ENCODE peak calls at places on chromosomes 13 and 19, in eight cellular contexts. One of them, this sample, is unnamed.

GRCh38 chr13:59776924-59777690 is 386.6 kb downstream of the DIAPH3 start:
- DNase-seq in stomach: no peak
- DNase-seq in AG04450: peak; percentile 30
- DNase-seq in CD8-positive, alpha-beta T cell: no peak
- DNase-seq in neuronal stem cell: no peak
- DNase-seq in GM12878: peak; percentile 17
- DNase-seq in thoracic aorta: no peak
- DNase-seq in dorsolateral prefrontal cortex: no peak
- DNase-seq in this sample: peak; percentile 78

GRCh38 chr13:41054919-41055619 is 6.2 kb upstream of the WBP4 start:
- DNase-seq in AG04450: no peak
- DNase-seq in thoracic aorta: no peak
- DNase-seq in stomach: no peak
- DNase-seq in GM12878: no peak
- DNase-seq in neuronal stem cell: no peak
- DNase-seq in dorsolateral prefrontal cortex: no peak
- DNase-seq in CD8-positive, alpha-beta T cell: no peak
- DNase-seq in this sample: no peak

GRCh38 chr19:16778796-16779411 is 50.3 kb upstream of the SIN3B start:
- DNase-seq in dorsolateral prefrontal cortex: peak; percentile 32
- DNase-seq in stomach: peak; percentile 37
- DNase-seq in CD8-positive, alpha-beta T cell: peak; percentile 44
- DNase-seq in AG04450: peak; percentile 8
- DNase-seq in thoracic aorta: no peak
- DNase-seq in neuronal stem cell: peak; percentile 31
- DNase-seq in GM12878: peak; percentile 26
- DNase-seq in this sample: peak; percentile 67

GRCh38 chr19:1038995-1039645 is 787 bp upstream of the ABCA7 start:
- DNase-seq in dorsolateral prefrontal cortex: no peak
- DNase-seq in GM12878: no peak
- DNase-seq in neuronal stem cell: no peak
- DNase-seq in CD8-positive, alpha-beta T cell: peak; percentile 54
- DNase-seq in stomach: no peak
- DNase-seq in thoracic aorta: no peak
- DNase-seq in AG04450: no peak
- DNase-seq in this sample: no peak

GRCh38 chr13:24138911-24139310 is 21.6 kb upstream of the SPATA13 start:
- DNase-seq in GM12878: no peak
- DNase-seq in dorsolateral prefrontal cortex: no peak
- DNase-seq in stomach: no peak
- DNase-seq in CD8-positive, alpha-beta T cell: no peak
- DNase-seq in neuronal stem cell: no peak
- DNase-seq in thoracic aorta: no peak
- DNase-seq in AG04450: no peak
- DNase-seq in this sample: no peak

GRCh38 chr19:33295621-33296472 is 6.5 kb downstream of the CEBPA start:
- DNase-seq in thoracic aorta: no peak
- DNase-seq in stomach: no peak
- DNase-seq in AG04450: no peak
- DNase-seq in GM12878: no peak
- DNase-seq in CD8-positive, alpha-beta T cell: no peak
- DNase-seq in neuronal stem cell: no peak
- DNase-seq in dorsolateral prefrontal cortex: no peak
- DNase-seq in this sample: no peak

GRCh38 chr13:53206455-53206854 is 177.8 kb downstream of the OLFM4 start:
- DNase-seq in CD8-positive, alpha-beta T cell: no peak
- DNase-seq in AG04450: no peak
- DNase-seq in stomach: no peak
- DNase-seq in thoracic aorta: no peak
- DNase-seq in dorsolateral prefrontal cortex: no peak
- DNase-seq in neuronal stem cell: no peak
- DNase-seq in GM12878: no peak
- DNase-seq in this sample: no peak

GRCh38 chr13:47351798-47352197 is 454.9 kb upstream of the HTR2A start:
- DNase-seq in CD8-positive, alpha-beta T cell: no peak
- DNase-seq in thoracic aorta: no peak
- DNase-seq in dorsolateral prefrontal cortex: no peak
- DNase-seq in neuronal stem cell: no peak
- DNase-seq in AG04450: no peak
- DNase-seq in stomach: no peak
- DNase-seq in GM12878: no peak
- DNase-seq in this sample: no peak

GRCh38 chr13:30204564-30204963 is 102.8 kb downstream of the KATNAL1 start:
- DNase-seq in CD8-positive, alpha-beta T cell: no peak
- DNase-seq in neuronal stem cell: no peak
- DNase-seq in thoracic aorta: no peak
- DNase-seq in AG04450: no peak
- DNase-seq in stomach: no peak
- DNase-seq in GM12878: no peak
- DNase-seq in dorsolateral prefrontal cortex: no peak
- DNase-seq in this sample: no peak

GRCh38 chr19:36931684-36932083 is 15.6 kb downstream of the ZNF568 start:
- DNase-seq in AG04450: no peak
- DNase-seq in thoracic aorta: no peak
- DNase-seq in stomach: no peak
- DNase-seq in dorsolateral prefrontal cortex: no peak
- DNase-seq in neuronal stem cell: no peak
- DNase-seq in CD8-positive, alpha-beta T cell: no peak
- DNase-seq in GM12878: no peak
- DNase-seq in this sample: no peak

GRCh38 chr19:33470040-33470330 is 51.6 kb downstream of the PEPD start:
- DNase-seq in stomach: no peak
- DNase-seq in dorsolateral prefrontal cortex: no peak
- DNase-seq in neuronal stem cell: no peak
- DNase-seq in thoracic aorta: no peak
- DNase-seq in GM12878: no peak
- DNase-seq in AG04450: no peak
- DNase-seq in CD8-positive, alpha-beta T cell: no peak
- DNase-seq in this sample: no peak

GRCh38 chr19:16315825-16316505 is 8.7 kb upstream of the KLF2 start:
- DNase-seq in stomach: no peak
- DNase-seq in dorsolateral prefrontal cortex: no peak
- DNase-seq in neuronal stem cell: no peak
- DNase-seq in CD8-positive, alpha-beta T cell: no peak
- DNase-seq in GM12878: no peak
- DNase-seq in thoracic aorta: no peak
- DNase-seq in AG04450: peak; percentile 98
- DNase-seq in this sample: peak; percentile 93

GRCh38 chr13:43948059-43948458 is 68.4 kb downstream of the LACC1 start:
- DNase-seq in AG04450: no peak
- DNase-seq in dorsolateral prefrontal cortex: no peak
- DNase-seq in thoracic aorta: no peak
- DNase-seq in GM12878: no peak
- DNase-seq in neuronal stem cell: no peak
- DNase-seq in stomach: no peak
- DNase-seq in CD8-positive, alpha-beta T cell: no peak
- DNase-seq in this sample: no peak

GRCh38 chr19:49133621-49134454 is 14.5 kb downstream of the PPFIA3 start:
- DNase-seq in CD8-positive, alpha-beta T cell: peak; percentile 48
- DNase-seq in GM12878: no peak
- DNase-seq in AG04450: no peak
- DNase-seq in dorsolateral prefrontal cortex: no peak
- DNase-seq in neuronal stem cell: no peak
- DNase-seq in thoracic aorta: no peak
- DNase-seq in stomach: peak; percentile 90
- DNase-seq in this sample: peak; percentile 33

GRCh38 chr19:48510421-48511268 is 990 bp downstream of the LMTK3 start:
- DNase-seq in stomach: peak; percentile 67
- DNase-seq in thoracic aorta: no peak
- DNase-seq in CD8-positive, alpha-beta T cell: peak; percentile 78
- DNase-seq in dorsolateral prefrontal cortex: peak; percentile 87
- DNase-seq in GM12878: no peak
- DNase-seq in AG04450: no peak
- DNase-seq in neuronal stem cell: no peak
- DNase-seq in this sample: peak; percentile 27

DNA sequence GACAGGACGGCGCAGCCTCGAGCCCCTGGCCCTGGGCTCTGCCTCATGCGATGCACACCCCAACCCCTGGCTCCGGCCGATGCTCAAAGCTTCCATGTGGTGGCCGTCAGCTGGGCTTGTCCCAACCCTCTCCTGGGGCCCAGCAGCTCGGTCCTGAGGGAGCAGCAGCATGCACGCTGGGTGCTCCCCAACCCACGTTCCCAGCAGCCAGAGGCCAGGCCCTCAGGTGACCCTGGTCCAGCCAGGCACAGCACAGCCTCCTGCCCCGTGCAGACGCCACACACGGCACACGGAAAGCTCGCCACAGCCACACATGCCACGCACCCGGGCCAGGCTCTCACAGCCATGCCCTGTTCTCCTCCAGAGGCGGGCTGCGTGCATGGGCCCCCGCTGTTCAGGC is 60.7 kb downstream of the IER2 start:
- DNase-seq in CD8-positive, alpha-beta T cell: no peak
- DNase-seq in stomach: no peak
- DNase-seq in dorsolateral prefrontal cortex: no peak
- DNase-seq in thoracic aorta: no peak
- DNase-seq in neuronal stem cell: no peak
- DNase-seq in GM12878: no peak
- DNase-seq in AG04450: no peak
- DNase-seq in this sample: no peak
- H3K4me3 ChIP-seq in CD8-positive, alpha-beta T cell: no peak overlapping the region
- H3K4me3 ChIP-seq in stomach: no peak overlapping the region
- H3K4me3 ChIP-seq in dorsolateral prefrontal cortex: no peak overlapping the region
- H3K4me3 ChIP-seq in thoracic aorta: no peak overlapping the region
- H3K4me3 ChIP-seq in neuronal stem cell: no peak overlapping the region
- H3K4me3 ChIP-seq in GM12878: no peak overlapping the region
- H3K4me3 ChIP-seq in AG04450: no peak overlapping the region
- H3K4me3 ChIP-seq in this sample: no peak overlapping the region

GRCh38 chr19:35140898-35141626 is 2.0 kb upstream of the FXYD7 start:
- DNase-seq in AG04450: peak; percentile 78
- DNase-seq in CD8-positive, alpha-beta T cell: peak; percentile 95
- DNase-seq in thoracic aorta: peak; percentile 87
- DNase-seq in dorsolateral prefrontal cortex: peak; percentile 93
- DNase-seq in stomach: peak; percentile 97
- DNase-seq in neuronal stem cell: peak; percentile 87
- DNase-seq in GM12878: no peak
- DNase-seq in this sample: peak; percentile 84
- H3K27ac ChIP-seq in AG04450: no peak overlapping the region
- H3K27ac ChIP-seq in CD8-positive, alpha-beta T cell: no peak overlapping the region
- H3K27ac ChIP-seq in thoracic aorta: peak overlapping the region; percentile 84
- H3K27ac ChIP-seq in dorsolateral prefrontal cortex: peak overlapping the region; percentile 85
- H3K27ac ChIP-seq in stomach: peak overlapping the region; percentile 76
- H3K27ac ChIP-seq in neuronal stem cell: no peak overlapping the region
- H3K27ac ChIP-seq in GM12878: no peak overlapping the region
- H3K27ac ChIP-seq in this sample: no peak overlapping the region

GRCh38 chr19:38856813-38857212 is 7.0 kb upstream of the HNRNPL start:
- DNase-seq in AG04450: no peak
- DNase-seq in stomach: no peak
- DNase-seq in dorsolateral prefrontal cortex: no peak
- DNase-seq in GM12878: no peak
- DNase-seq in neuronal stem cell: no peak
- DNase-seq in thoracic aorta: no peak
- DNase-seq in CD8-positive, alpha-beta T cell: no peak
- DNase-seq in this sample: no peak
- H3K4me3 ChIP-seq in AG04450: no peak overlapping the region
- H3K4me3 ChIP-seq in stomach: no peak overlapping the region
- H3K4me3 ChIP-seq in dorsolateral prefrontal cortex: no peak overlapping the region
- H3K4me3 ChIP-seq in GM12878: no peak overlapping the region
- H3K4me3 ChIP-seq in neuronal stem cell: no peak overlapping the region
- H3K4me3 ChIP-seq in thoracic aorta: no peak overlapping the region
- H3K4me3 ChIP-seq in CD8-positive, alpha-beta T cell: no peak overlapping the region
- H3K4me3 ChIP-seq in this sample: no peak overlapping the region

DNA sequence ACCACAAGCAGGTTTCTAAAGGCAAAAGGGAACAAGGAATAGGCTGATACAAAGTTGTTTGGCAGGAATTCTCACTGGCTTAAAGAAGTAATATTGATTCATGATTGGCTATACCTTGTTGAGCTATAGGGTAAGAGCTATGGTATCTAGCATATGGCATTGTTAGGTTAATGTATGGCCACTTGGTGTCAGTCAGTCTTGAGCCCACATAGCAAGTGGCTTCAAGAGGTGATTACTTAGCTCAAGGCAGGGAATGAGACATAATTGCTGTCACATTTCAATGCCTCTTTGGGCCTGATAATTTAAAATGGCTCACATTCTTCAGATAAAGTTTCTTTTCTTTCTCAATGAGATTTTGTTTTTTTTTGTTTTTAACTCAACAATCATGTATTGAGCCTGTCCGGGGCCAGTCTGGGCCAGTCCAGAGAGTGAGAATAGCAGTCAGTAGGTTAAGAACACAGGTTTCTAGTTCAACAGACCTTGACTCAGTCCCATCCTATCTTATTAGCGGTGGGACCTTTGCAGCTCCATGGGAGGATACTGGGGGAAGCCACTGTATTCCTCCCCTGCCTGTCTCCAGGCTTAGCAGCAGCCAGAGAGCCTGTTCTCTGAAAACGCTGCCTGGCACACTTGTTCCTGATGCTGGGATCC is 45.8 kb upstream of the RCBTB2 start:
- DNase-seq in thoracic aorta: no peak
- DNase-seq in AG04450: no peak
- DNase-seq in stomach: no peak
- DNase-seq in GM12878: no peak
- DNase-seq in CD8-positive, alpha-beta T cell: no peak
- DNase-seq in dorsolateral prefrontal cortex: no peak
- DNase-seq in neuronal stem cell: no peak
- DNase-seq in this sample: no peak
- H3K27ac ChIP-seq in thoracic aorta: peak overlapping the region; percentile 14
- H3K27ac ChIP-seq in AG04450: no peak overlapping the region
- H3K27ac ChIP-seq in stomach: peak overlapping the region; percentile 31
- H3K27ac ChIP-seq in GM12878: peak overlapping the region; percentile 87
- H3K27ac ChIP-seq in CD8-positive, alpha-beta T cell: no peak overlapping the region
- H3K27ac ChIP-seq in dorsolateral prefrontal cortex: no peak overlapping the region
- H3K27ac ChIP-seq in neuronal stem cell: no peak overlapping the region
- H3K27ac ChIP-seq in this sample: no peak overlapping the region